ENCODE peak calls at places on chromosomes 1 and 21, in nine cellular contexts. One of them, this sample, is unnamed.

GRCh38 chr1:182338806-182339370 is 52.7 kb downstream of the GLUL start:
- DNase-seq in H1: no peak
- DNase-seq in heart left ventricle: no peak
- DNase-seq in astrocyte of the spinal cord: no peak
- DNase-seq in Caco-2: no peak
- DNase-seq in left lung: no peak
- DNase-seq in mucosa of descending colon: no peak
- DNase-seq in tibial artery: no peak
- DNase-seq in right lobe of liver: no peak
- DNase-seq in this sample: no peak

GRCh38 chr1:85611856-85612255 is 31.3 kb downstream of the CCN1 start:
- DNase-seq in heart left ventricle: peak
- DNase-seq in astrocyte of the spinal cord: peak
- DNase-seq in left lung: peak
- DNase-seq in right lobe of liver: no peak
- DNase-seq in Caco-2: peak
- DNase-seq in tibial artery: peak
- DNase-seq in mucosa of descending colon: peak
- DNase-seq in H1: no peak
- DNase-seq in this sample: peak

GRCh38 chr1:66517959-66518358 is 16.0 kb upstream of the SGIP1 start:
- DNase-seq in astrocyte of the spinal cord: no peak
- DNase-seq in heart left ventricle: no peak
- DNase-seq in H1: no peak
- DNase-seq in Caco-2: no peak
- DNase-seq in right lobe of liver: no peak
- DNase-seq in left lung: no peak
- DNase-seq in tibial artery: no peak
- DNase-seq in mucosa of descending colon: no peak
- DNase-seq in this sample: no peak

GRCh38 chr1:145871994-145872411 is 13.1 kb upstream of the PIAS3 start:
- DNase-seq in astrocyte of the spinal cord: peak
- DNase-seq in Caco-2: no peak
- DNase-seq in tibial artery: peak
- DNase-seq in right lobe of liver: peak
- DNase-seq in heart left ventricle: no peak
- DNase-seq in H1: peak
- DNase-seq in left lung: peak
- DNase-seq in mucosa of descending colon: peak
- DNase-seq in this sample: no peak

GRCh38 chr1:147611021-147611426 is 59.3 kb downstream of the ACP6 start:
- DNase-seq in right lobe of liver: no peak
- DNase-seq in mucosa of descending colon: no peak
- DNase-seq in left lung: no peak
- DNase-seq in H1: no peak
- DNase-seq in tibial artery: no peak
- DNase-seq in heart left ventricle: no peak
- DNase-seq in astrocyte of the spinal cord: no peak
- DNase-seq in Caco-2: no peak
- DNase-seq in this sample: no peak

GRCh38 chr21:26965091-26965566 is 1.8 kb downstream of the ADAMTS5 start:
- DNase-seq in H1: no peak
- DNase-seq in heart left ventricle: no peak
- DNase-seq in Caco-2: no peak
- DNase-seq in mucosa of descending colon: no peak
- DNase-seq in right lobe of liver: no peak
- DNase-seq in left lung: no peak
- DNase-seq in tibial artery: no peak
- DNase-seq in astrocyte of the spinal cord: peak
- DNase-seq in this sample: no peak

GRCh38 chr1:155012760-155013602 is 10.4 kb downstream of the ZBTB7B start:
- DNase-seq in Caco-2: no peak
- DNase-seq in mucosa of descending colon: no peak
- DNase-seq in left lung: no peak
- DNase-seq in heart left ventricle: no peak
- DNase-seq in astrocyte of the spinal cord: no peak
- DNase-seq in H1: no peak
- DNase-seq in tibial artery: no peak
- DNase-seq in right lobe of liver: no peak
- DNase-seq in this sample: no peak

GRCh38 chr1:9653195-9653782 is 1.8 kb downstream of the PIK3CD start:
- DNase-seq in left lung: no peak
- DNase-seq in heart left ventricle: no peak
- DNase-seq in astrocyte of the spinal cord: no peak
- DNase-seq in mucosa of descending colon: no peak
- DNase-seq in Caco-2: no peak
- DNase-seq in H1: no peak
- DNase-seq in right lobe of liver: no peak
- DNase-seq in tibial artery: no peak
- DNase-seq in this sample: no peak

GRCh38 chr1:45410850-45411509 is 70.7 kb upstream of the MUTYH start:
- DNase-seq in Caco-2: no peak
- DNase-seq in right lobe of liver: no peak
- DNase-seq in mucosa of descending colon: no peak
- DNase-seq in left lung: no peak
- DNase-seq in astrocyte of the spinal cord: no peak
- DNase-seq in tibial artery: no peak
- DNase-seq in heart left ventricle: no peak
- DNase-seq in H1: no peak
- DNase-seq in this sample: peak

GRCh38 chr1:15469836-15470495 is 5.9 kb upstream of the CELA2B start:
- DNase-seq in H1: no peak
- DNase-seq in heart left ventricle: no peak
- DNase-seq in Caco-2: no peak
- DNase-seq in left lung: no peak
- DNase-seq in astrocyte of the spinal cord: no peak
- DNase-seq in right lobe of liver: no peak
- DNase-seq in mucosa of descending colon: no peak
- DNase-seq in tibial artery: no peak
- DNase-seq in this sample: no peak

GRCh38 chr1:55071477-55071876 is 32.1 kb downstream of the PCSK9 start:
- DNase-seq in Caco-2: peak
- DNase-seq in tibial artery: no peak
- DNase-seq in heart left ventricle: no peak
- DNase-seq in right lobe of liver: peak
- DNase-seq in mucosa of descending colon: peak
- DNase-seq in astrocyte of the spinal cord: peak
- DNase-seq in H1: no peak
- DNase-seq in left lung: no peak
- DNase-seq in this sample: peak

GRCh38 chr1:995665-996633 is 3.9 kb downstream of the HES4 start:
- DNase-seq in left lung: peak
- DNase-seq in Caco-2: peak
- DNase-seq in astrocyte of the spinal cord: no peak
- DNase-seq in tibial artery: peak
- DNase-seq in H1: no peak
- DNase-seq in heart left ventricle: no peak
- DNase-seq in mucosa of descending colon: no peak
- DNase-seq in right lobe of liver: peak
- DNase-seq in this sample: peak

GRCh38 chr21:45266518-45267389 is 20.9 kb downstream of the POFUT2 start:
- DNase-seq in H1: no peak
- DNase-seq in tibial artery: peak
- DNase-seq in left lung: no peak
- DNase-seq in right lobe of liver: peak
- DNase-seq in Caco-2: no peak
- DNase-seq in heart left ventricle: no peak
- DNase-seq in mucosa of descending colon: no peak
- DNase-seq in astrocyte of the spinal cord: peak
- DNase-seq in this sample: no peak

GRCh38 chr1:91731815-91732214 is 154.1 kb downstream of the TGFBR3 start:
- DNase-seq in tibial artery: no peak
- DNase-seq in left lung: no peak
- DNase-seq in Caco-2: no peak
- DNase-seq in right lobe of liver: peak
- DNase-seq in H1: no peak
- DNase-seq in astrocyte of the spinal cord: peak
- DNase-seq in heart left ventricle: no peak
- DNase-seq in mucosa of descending colon: no peak
- DNase-seq in this sample: peak

GRCh38 chr1:37449936-37450335 is 24.4 kb upstream of the ZC3H12A start:
- DNase-seq in Caco-2: no peak
- DNase-seq in mucosa of descending colon: peak
- DNase-seq in H1: no peak
- DNase-seq in right lobe of liver: no peak
- DNase-seq in heart left ventricle: no peak
- DNase-seq in tibial artery: no peak
- DNase-seq in astrocyte of the spinal cord: no peak
- DNase-seq in left lung: no peak
- DNase-seq in this sample: no peak

GRCh38 chr1:185074307-185074706 is 28.9 kb downstream of the RNF2 start:
- DNase-seq in Caco-2: no peak
- DNase-seq in H1: no peak
- DNase-seq in mucosa of descending colon: no peak
- DNase-seq in right lobe of liver: no peak
- DNase-seq in tibial artery: no peak
- DNase-seq in left lung: no peak
- DNase-seq in heart left ventricle: no peak
- DNase-seq in astrocyte of the spinal cord: peak
- DNase-seq in this sample: peak
- H3K4me3 ChIP-seq in Caco-2: no peak
- H3K4me3 ChIP-seq in H1: no peak
- H3K4me3 ChIP-seq in mucosa of descending colon: no peak
- H3K4me3 ChIP-seq in right lobe of liver: no peak
- H3K4me3 ChIP-seq in tibial artery: no peak
- H3K4me3 ChIP-seq in left lung: no peak
- H3K4me3 ChIP-seq in heart left ventricle: no peak
- H3K4me3 ChIP-seq in astrocyte of the spinal cord: no peak
- H3K4me3 ChIP-seq in this sample: no peak

GRCh38 chr1:29197590-29197924 is 15.9 kb upstream of the SRSF4 start:
- DNase-seq in tibial artery: no peak
- DNase-seq in right lobe of liver: peak
- DNase-seq in mucosa of descending colon: peak
- DNase-seq in Caco-2: peak
- DNase-seq in H1: no peak
- DNase-seq in left lung: no peak
- DNase-seq in heart left ventricle: no peak
- DNase-seq in astrocyte of the spinal cord: peak
- DNase-seq in this sample: peak
- TF ChIP-seq CTCF in tibial artery: no peak
- TF ChIP-seq CTCF in right lobe of liver: peak
- TF ChIP-seq CTCF in mucosa of descending colon: no peak
- TF ChIP-seq CTCF in Caco-2: peak
- TF ChIP-seq CTCF in H1: peak
- TF ChIP-seq CTCF in left lung: no peak
- TF ChIP-seq CTCF in heart left ventricle: no peak
- TF ChIP-seq CTCF in astrocyte of the spinal cord: peak
- TF ChIP-seq CTCF in this sample: peak

GRCh38 chr1:115076384-115076906 is 12.9 kb downstream of the TSPAN2 start:
- DNase-seq in mucosa of descending colon: no peak
- DNase-seq in heart left ventricle: no peak
- DNase-seq in left lung: no peak
- DNase-seq in H1: no peak
- DNase-seq in Caco-2: no peak
- DNase-seq in astrocyte of the spinal cord: no peak
- DNase-seq in right lobe of liver: no peak
- DNase-seq in tibial artery: no peak
- DNase-seq in this sample: peak

GRCh38 chr1:115074839-115075534 is 14.3 kb downstream of the TSPAN2 start:
- DNase-seq in H1: no peak
- DNase-seq in right lobe of liver: no peak
- DNase-seq in left lung: no peak
- DNase-seq in tibial artery: peak
- DNase-seq in Caco-2: no peak
- DNase-seq in mucosa of descending colon: no peak
- DNase-seq in heart left ventricle: no peak
- DNase-seq in astrocyte of the spinal cord: peak
- DNase-seq in this sample: no peak

GRCh38 chr1:115070993-115071661 is 18.2 kb downstream of the TSPAN2 start:
- DNase-seq in astrocyte of the spinal cord: no peak
- DNase-seq in mucosa of descending colon: no peak
- DNase-seq in heart left ventricle: no peak
- DNase-seq in Caco-2: no peak
- DNase-seq in left lung: no peak
- DNase-seq in right lobe of liver: no peak
- DNase-seq in tibial artery: no peak
- DNase-seq in H1: no peak
- DNase-seq in this sample: no peak

GRCh38 chr1:115069626-115070308 is 19.5 kb downstream of the TSPAN2 start:
- DNase-seq in Caco-2: peak
- DNase-seq in tibial artery: no peak
- DNase-seq in mucosa of descending colon: no peak
- DNase-seq in astrocyte of the spinal cord: peak
- DNase-seq in right lobe of liver: no peak
- DNase-seq in left lung: no peak
- DNase-seq in H1: no peak
- DNase-seq in heart left ventricle: no peak
- DNase-seq in this sample: peak

GRCh38 chr1:115073298-115074087 is 15.8 kb downstream of the TSPAN2 start:
- DNase-seq in right lobe of liver: no peak
- DNase-seq in left lung: no peak
- DNase-seq in heart left ventricle: no peak
- DNase-seq in astrocyte of the spinal cord: no peak
- DNase-seq in mucosa of descending colon: no peak
- DNase-seq in Caco-2: no peak
- DNase-seq in H1: no peak
- DNase-seq in tibial artery: peak
- DNase-seq in this sample: no peak
- H3K4me3 ChIP-seq in right lobe of liver: no peak
- H3K4me3 ChIP-seq in left lung: no peak
- H3K4me3 ChIP-seq in heart left ventricle: no peak
- H3K4me3 ChIP-seq in astrocyte of the spinal cord: no peak
- H3K4me3 ChIP-seq in mucosa of descending colon: no peak
- H3K4me3 ChIP-seq in Caco-2: no peak
- H3K4me3 ChIP-seq in H1: no peak
- H3K4me3 ChIP-seq in tibial artery: peak
- H3K4me3 ChIP-seq in this sample: no peak

DNA sequence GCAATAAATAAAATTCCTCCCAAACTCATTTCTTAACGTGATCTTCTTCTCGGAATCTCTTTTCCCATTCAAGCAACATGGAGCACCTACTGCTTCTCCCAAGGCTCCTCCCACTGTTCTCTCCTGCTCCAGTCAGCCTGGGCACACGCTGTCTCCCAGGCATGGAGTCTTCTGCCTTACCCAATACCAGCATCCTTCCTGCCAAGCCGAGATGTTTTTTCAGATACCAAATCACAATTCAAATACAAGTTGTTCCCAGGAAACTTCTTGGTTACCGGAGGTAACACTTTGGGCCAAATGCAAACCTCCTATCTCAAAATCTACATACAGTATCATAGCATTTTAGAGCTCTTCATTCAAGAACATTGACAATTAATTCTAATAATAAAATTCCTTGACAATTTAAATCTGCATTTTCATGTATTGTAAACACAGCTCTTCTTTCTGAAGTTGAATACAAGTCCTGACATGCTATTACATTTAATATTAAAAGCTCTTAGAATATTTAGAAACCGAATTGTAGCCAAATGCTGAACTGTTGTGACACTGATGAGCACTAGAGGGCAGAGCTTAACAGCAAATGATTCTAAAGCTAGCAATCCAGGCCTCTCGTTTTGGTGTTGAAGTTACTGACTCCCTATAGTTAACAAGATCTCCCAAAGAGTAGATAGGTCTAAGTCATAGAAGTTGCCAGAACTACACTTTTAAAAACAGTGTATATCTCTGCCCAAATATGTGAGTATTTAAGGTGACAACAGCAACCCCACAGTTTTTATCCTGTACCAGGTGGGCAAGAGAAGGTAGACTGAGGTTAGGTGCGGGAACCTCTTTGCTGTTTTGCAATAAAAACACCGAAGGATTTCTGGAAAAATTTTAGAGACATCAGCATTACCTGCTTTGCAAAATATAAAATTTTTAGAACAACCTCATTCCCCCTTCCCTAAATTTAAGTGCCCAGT is 52.3 kb downstream of the BCAR3 start:
- DNase-seq in H1: no peak
- DNase-seq in left lung: no peak
- DNase-seq in mucosa of descending colon: peak
- DNase-seq in tibial artery: no peak
- DNase-seq in right lobe of liver: peak
- DNase-seq in astrocyte of the spinal cord: peak
- DNase-seq in heart left ventricle: peak
- DNase-seq in Caco-2: peak
- DNase-seq in this sample: peak
- TF ChIP-seq CTCF in H1: peak
- TF ChIP-seq CTCF in left lung: peak
- TF ChIP-seq CTCF in mucosa of descending colon: peak
- TF ChIP-seq CTCF in tibial artery: peak
- TF ChIP-seq CTCF in right lobe of liver: peak
- TF ChIP-seq CTCF in astrocyte of the spinal cord: peak
- TF ChIP-seq CTCF in heart left ventricle: peak
- TF ChIP-seq CTCF in Caco-2: peak
- TF ChIP-seq CTCF in this sample: peak

This sample was measured in bronchial epithelial cell.